ENCODE peak calls at places on chromosome 21, in five cellular contexts. N is DMS153, L is CD14-positive monocyte, C is HTR-8/SVneo, K is mesenchymal stem cell. R is an unnamed sample.

GRCh38 chr21:36927718-36928117 is 38.8 kb downstream of the HLCS start:
- DNase-seq in N (peak), L (peak), K (peak), C (peak), R (peak)

GRCh38 chr21:20404915-20405314 is 593.3 kb upstream of the NCAM2 start:
- DNase-seq in N (no peak), L (no peak), K (no peak), C (no peak), R (no peak)

GRCh38 chr21:36021251-36021837 is 39.0 kb downstream of the SETD4 start:
- DNase-seq in N (no peak), C (no peak), L (no peak), K (no peak), R (no peak)

GRCh38 chr21:29181799-29182470 is 51.5 kb downstream of the MAP3K7CL start:
- DNase-seq in C (peak), L (no peak), N (no peak), K (peak), R (no peak)

GRCh38 chr21:15241997-15242767 is 177.4 kb upstream of the NRIP1 start:
- DNase-seq in N (no peak), C (no peak), K (no peak), L (no peak), R (no peak)

GRCh38 chr21:15122241-15122640 is 57.4 kb upstream of the NRIP1 start:
- DNase-seq in N (no peak), L (no peak), C (no peak), K (no peak), R (no peak)

GRCh38 chr21:42586406-42586805 is 67.0 kb upstream of the PDE9A start:
- DNase-seq in K (no peak), C (no peak), L (no peak), N (no peak), R (no peak)

GRCh38 chr21:42845296-42845965 is 33.9 kb downstream of the WDR4 start:
- DNase-seq in N (no peak), C (no peak), L (no peak), K (no peak), R (no peak)

GRCh38 chr21:45973475-45974072 is 8.0 kb upstream of the COL6A1 start:
- DNase-seq in C (peak), L (no peak), N (peak), K (peak), R (peak)

GRCh38 chr21:40146201-40146890 is 279.1 kb downstream of the PCP4 start:
- DNase-seq in L (no peak), C (no peak), K (no peak), N (peak), R (no peak)

GRCh38 chr21:44083631-44084291 is 23.4 kb upstream of the PWP2 start:
- DNase-seq in C (no peak), K (no peak), N (no peak), L (no peak), R (no peak)

GRCh38 chr21:14070049-14070893 is 140.5 kb downstream of the LIPI start:
- DNase-seq in K (no peak), N (no peak), L (no peak), C (no peak), R (no peak)

GRCh38 chr21:45110873-45111624 is 36.7 kb downstream of the ADARB1 start:
- DNase-seq in L (no peak), N (no peak), C (no peak), K (no peak), R (no peak)

GRCh38 chr21:38768385-38769071 is 37.2 kb upstream of the ETS2 start:
- DNase-seq in L (no peak), N (peak), C (no peak), K (peak), R (no peak)

GRCh38 chr21:39971961-39972360 is 104.7 kb downstream of the PCP4 start:
- DNase-seq in C (no peak), N (no peak), K (no peak), L (no peak), R (no peak)

GRCh38 chr21:37986000-37986399 is 69.7 kb upstream of the KCNJ6 start:
- DNase-seq in N (no peak), C (no peak), K (no peak), L (no peak), R (no peak)

GRCh38 chr21:32727728-32728454 is at the start of gene SYNJ1:
- DNase-seq in C (peak), L (peak), K (peak), N (peak), R (peak)

GRCh38 chr21:35394049-35394448 is 344.9 kb upstream of the RUNX1 start:
- DNase-seq in K (no peak), L (no peak), C (no peak), N (no peak), R (no peak)

GRCh38 chr21:28283652-28284490 is 708.8 kb downstream of the LTN1 start:
- DNase-seq in N (no peak), C (peak), K (peak), L (no peak), R (no peak)

GRCh38 chr21:38863291-38863690 is 57.6 kb downstream of the ETS2 start:
- DNase-seq in N (no peak), C (no peak), K (no peak), L (no peak), R (no peak)

GRCh38 chr21:42649122-42650032 is 4.0 kb upstream of the PDE9A start:
- DNase-seq in C (no peak), L (no peak), N (no peak), K (no peak), R (no peak)

GRCh38 chr21:41374177-41374712 is 12.4 kb downstream of the MX2 start:
- DNase-seq in C (no peak), K (no peak), N (no peak), L (no peak), R (no peak)

GRCh38 chr21:35825954-35826353 is 234.4 kb downstream of the SETD4 start:
- DNase-seq in C (no peak), L (no peak), K (no peak), N (no peak), R (no peak)

GRCh38 chr21:44024895-44025353 is 12.8 kb downstream of the TRAPPC10 start:
- DNase-seq in C (no peak), K (peak), L (peak), N (no peak), R (peak)

GRCh38 chr21:41615613-41616012 is 107.7 kb upstream of the TMPRSS2 start:
- DNase-seq in N (no peak), L (no peak), K (no peak), C (no peak), R (no peak)

GRCh38 chr21:43772368-43772870 is 3.7 kb downstream of the CSTB start:
- DNase-seq in N (no peak), C (no peak), L (no peak), K (no peak), R (no peak)

GRCh38 chr21:45430521-45431501 is 25.8 kb downstream of the COL18A1 start:
- DNase-seq in C (peak), L (no peak), N (no peak), K (peak), R (no peak)

GRCh38 chr21:25350056-25350455 is 257.2 kb downstream of the MRPL39 start:
- DNase-seq in L (no peak), N (no peak), C (peak), K (no peak), R (peak)

GRCh38 chr21:39175154-39175553 is 8.1 kb downstream of the PSMG1 start:
- DNase-seq in N (no peak), K (peak), L (no peak), C (no peak), R (no peak)

GRCh38 chr21:36005018-36005417 is 55.3 kb downstream of the SETD4 start:
- DNase-seq in C (no peak), K (no peak), L (no peak), N (peak), R (no peak)

GRCh38 chr21:34881421-34881820 is 167.7 kb downstream of the RUNX1 start:
- DNase-seq in K (peak), L (no peak), C (peak), N (no peak), R (no peak)

GRCh38 chr21:41698071-41698470 is 68.8 kb downstream of the RIPK4 start:
- DNase-seq in L (no peak), N (no peak), K (no peak), C (no peak), R (no peak)

R was measured in endothelial cell.